ENCODE peak calls at places on chromosomes 12 and 14, in ten cellular contexts. W, C, U, M, D, X, J, P, G and Z are unnamed samples.

GRCh38 chr12:11615481-11615880 is 34.0 kb upstream of the ETV6 start:
- DNase-seq in W (no peak), C (no peak), U (no peak), M (no peak), D (no peak), X (no peak), J (no peak), P (no peak), G (no peak), Z (no peak)

GRCh38 chr14:90894241-90894640 is 78.0 kb upstream of the TTC7B start:
- DNase-seq in W (no peak), C (no peak), U (no peak), M (no peak), D (no peak), X (no peak), J (no peak), P (no peak), G (no peak), Z (no peak)

GRCh38 chr12:54981796-54982195 is 2.8 kb downstream of the TESPA1 start:
- DNase-seq in W (no peak), C (peak; percentile 35), U (no peak), M (no peak), D (no peak), X (no peak), J (peak; percentile 76), P (no peak), G (no peak), Z (no peak)

GRCh38 chr12:14567311-14568195 is at the start of gene PLBD1:
- DNase-seq in W (peak; percentile 27), C (peak; percentile 64), U (no peak), M (peak; percentile 29), D (peak; percentile 50), X (peak; percentile 56), J (peak; percentile 36), P (peak; percentile 68), G (peak; percentile 55), Z (no peak)

GRCh38 chr14:70919774-70920173 is 12.5 kb downstream of the PCNX1 start:
- DNase-seq in W (no peak), C (no peak), U (no peak), M (peak; percentile 56), D (peak; percentile 56), X (no peak), J (peak; percentile 29), P (no peak), G (no peak), Z (no peak)

GRCh38 chr14:69652942-69653680 is 41.7 kb downstream of the SUSD6 start:
- DNase-seq in W (no peak), C (no peak), U (no peak), M (no peak), D (no peak), X (no peak), J (peak; percentile 39), P (no peak), G (peak; percentile 18), Z (no peak)

GRCh38 chr14:103136388-103137271 is 13.4 kb downstream of the TNFAIP2 start:
- DNase-seq in W (peak; percentile 73), C (no peak), U (no peak), M (peak; percentile 46), D (peak; percentile 77), X (no peak), J (no peak), P (peak; percentile 83), G (peak; percentile 60), Z (no peak)

GRCh38 chr14:80364274-80364673 is 153.0 kb upstream of the DIO2 start:
- DNase-seq in W (no peak), C (no peak), U (no peak), M (peak; percentile 28), D (peak; percentile 37), X (no peak), J (no peak), P (no peak), G (no peak), Z (no peak)

GRCh38 chr12:75721231-75721641 is 209.8 kb upstream of the KRR1 start:
- DNase-seq in W (no peak), C (no peak), U (no peak), M (peak; percentile 71), D (no peak), X (no peak), J (no peak), P (no peak), G (no peak), Z (no peak)

GRCh38 chr14:52780893-52781292 is 10.5 kb downstream of the GNPNAT1 start:
- DNase-seq in W (no peak), C (no peak), U (no peak), M (no peak), D (no peak), X (no peak), J (no peak), P (no peak), G (no peak), Z (no peak)

GRCh38 chr14:53553221-53553620 is 400.1 kb upstream of the DDHD1 start:
- DNase-seq in W (no peak), C (no peak), U (no peak), M (no peak), D (no peak), X (no peak), J (no peak), P (no peak), G (no peak), Z (no peak)

GRCh38 chr14:58133739-58134138 is 18.3 kb downstream of the ARMH4 start:
- DNase-seq in W (peak; percentile 67), C (no peak), U (no peak), M (peak; percentile 66), D (peak; percentile 89), X (no peak), J (no peak), P (no peak), G (no peak), Z (no peak)

GRCh38 chr12:62898568-62898967 is 36.4 kb downstream of the PPM1H start:
- DNase-seq in W (peak; percentile 15), C (no peak), U (no peak), M (no peak), D (peak; percentile 50), X (no peak), J (no peak), P (no peak), G (no peak), Z (no peak)

GRCh38 chr14:90574640-90575131 is 177.9 kb downstream of the CALM1 start:
- DNase-seq in W (no peak), C (no peak), U (no peak), M (no peak), D (no peak), X (no peak), J (no peak), P (no peak), G (peak; percentile 27), Z (no peak)

DNA sequence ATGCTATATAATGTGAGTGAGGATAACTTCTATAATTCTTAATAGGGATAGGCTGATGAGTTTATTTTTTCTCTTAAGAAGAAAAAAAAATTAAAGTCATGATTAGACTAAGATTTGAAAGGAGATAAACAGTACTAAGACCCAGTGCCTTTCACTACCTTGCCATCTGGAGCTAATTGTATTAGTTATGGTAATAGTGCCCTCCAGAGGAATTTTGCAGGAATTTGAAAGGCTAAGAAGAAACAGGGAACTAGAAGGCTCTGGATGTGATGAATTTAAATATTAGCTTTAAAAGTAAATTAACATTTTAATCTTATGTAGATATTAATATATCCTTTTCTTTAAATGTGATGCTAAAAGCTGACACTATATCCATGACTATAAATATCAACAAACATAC is 36.6 kb upstream of the PIK3C2G start:
- DNase-seq in W (peak; percentile 34), C (peak; percentile 26), U (no peak), M (peak; percentile 60), D (peak; percentile 60), X (no peak), J (no peak), P (no peak), G (no peak), Z (no peak)
- TF ChIP-seq CTCF in W (peak; percentile 52), C (peak; percentile 26), U (no peak), M (peak; percentile 55), D (peak; percentile 62), X (peak; percentile 80), J (no peak), P (peak; percentile 66), G (no peak), Z (peak; percentile 73)

GRCh38 chr12:20377750-20378149 is 9.4 kb downstream of the PDE3A start:
- DNase-seq in W (no peak), C (no peak), U (no peak), M (no peak), D (no peak), X (no peak), J (no peak), P (no peak), G (no peak), Z (no peak)

GRCh38 chr12:20372326-20373097 is 4.2 kb downstream of the PDE3A start:
- DNase-seq in W (no peak), C (no peak), U (no peak), M (no peak), D (no peak), X (no peak), J (no peak), P (no peak), G (no peak), Z (no peak)

GRCh38 chr12:20374775-20375174 is 6.4 kb downstream of the PDE3A start:
- DNase-seq in W (no peak), C (no peak), U (no peak), M (no peak), D (no peak), X (no peak), J (no peak), P (no peak), G (no peak), Z (no peak)

GRCh38 chr12:20382117-20382516 is 13.8 kb downstream of the PDE3A start:
- DNase-seq in W (no peak), C (no peak), U (no peak), M (no peak), D (no peak), X (no peak), J (no peak), P (no peak), G (no peak), Z (no peak)

DNA sequence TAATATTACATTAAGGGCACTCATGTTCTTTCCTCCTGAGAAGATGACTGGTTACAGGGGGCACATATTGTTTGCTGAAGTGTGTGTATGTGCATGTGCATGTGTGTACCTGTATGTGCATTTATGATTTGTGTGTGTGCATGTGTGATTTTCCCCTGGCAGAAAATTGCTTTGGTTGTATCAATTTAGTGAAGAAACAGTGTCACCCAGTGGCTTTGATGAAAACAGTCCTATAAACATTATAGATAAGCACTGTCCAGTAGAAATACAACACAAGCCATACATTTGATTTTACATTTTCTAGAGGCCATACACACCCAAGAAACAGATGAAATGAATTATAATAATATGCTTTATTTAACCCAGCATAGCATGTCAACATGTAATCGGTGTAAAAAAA is 8.6 kb downstream of the PDE3A start:
- DNase-seq in W (no peak), C (no peak), U (no peak), M (peak; percentile 36), D (peak; percentile 41), X (no peak), J (no peak), P (no peak), G (no peak), Z (no peak)
- TF ChIP-seq CTCF in W (peak; percentile 24), C (no peak), U (no peak), M (peak; percentile 33), D (peak; percentile 46), X (peak; percentile 58), J (peak; percentile 20), P (peak; percentile 25), G (peak; percentile 44), Z (peak; percentile 66)

GRCh38 chr14:96002511-96002884 is 36.7 kb upstream of the C14orf132 start:
- DNase-seq in W (no peak), C (no peak), U (no peak), M (no peak), D (no peak), X (no peak), J (no peak), P (no peak), G (no peak), Z (no peak)
- TF ChIP-seq CTCF in W (no peak), C (no peak), U (no peak), M (no peak), D (no peak), X (no peak), J (no peak), P (no peak), G (no peak), Z (no peak)

GRCh38 chr12:109612975-109613502 is 39.4 kb downstream of the MVK start:
- DNase-seq in W (peak; percentile 29), C (no peak), U (no peak), M (peak; percentile 5), D (peak; percentile 29), X (no peak), J (peak; percentile 12), P (no peak), G (no peak), Z (no peak)
- TF ChIP-seq CTCF in W (peak; percentile 41), C (no peak), U (no peak), M (peak; percentile 44), D (peak; percentile 43), X (peak; percentile 40), J (peak; percentile 14), P (peak; percentile 6), G (no peak), Z (peak; percentile 55)